ENCODE peak calls at places on chromosomes 12 and 14, in six cellular contexts. I, D, B, W, T and N are unnamed samples.
A peak's percentile ranks its signal among the peaks of the same experiment; 100 is the strongest.

GRCh38 chr12:132354211-132354981 is 25.0 kb upstream of the GALNT9 start:
- DNase-seq in T (no peak), I (no peak), B (no peak), W (no peak), D (no peak), N (no peak)

GRCh38 chr12:116916714-116917114 is 6.0 kb downstream of the FBXW8 start:
- DNase-seq in W (peak; percentile 78), I (peak; percentile 41), D (peak; percentile 32), B (peak; percentile 58), T (peak; percentile 36), N (peak; percentile 90)

GRCh38 chr14:93936926-93937325 is 9.8 kb downstream of the FAM181A start:
- DNase-seq in D (no peak), I (no peak), T (peak; percentile 6), W (no peak), B (no peak), N (no peak)

GRCh38 chr12:87025976-87026375 is 769.8 kb upstream of the MGAT4C start:
- DNase-seq in W (no peak), I (peak; percentile 0), B (no peak), D (no peak), T (no peak), N (peak; percentile 46)

GRCh38 chr12:81181701-81182100 is 103.8 kb downstream of the ACSS3 start:
- DNase-seq in T (no peak), B (no peak), W (no peak), I (no peak), D (no peak), N (peak; percentile 51)

GRCh38 chr12:93832126-93832525 is 155.0 kb downstream of the CRADD start:
- DNase-seq in W (no peak), T (no peak), B (no peak), I (no peak), D (no peak), N (no peak)

GRCh38 chr12:92929957-92930356 is 862 bp upstream of the EEA1 start:
- DNase-seq in B (no peak), I (no peak), D (no peak), W (no peak), T (no peak), N (no peak)

GRCh38 chr14:71348394-71348793 is 441.1 kb downstream of the PCNX1 start:
- DNase-seq in W (no peak), T (no peak), D (no peak), B (no peak), I (no peak), N (no peak)

GRCh38 chr14:64504897-64505771 is 564 bp downstream of the ZBTB1 start:
- DNase-seq in D (peak; percentile 93), B (peak; percentile 42), W (peak; percentile 78), T (peak; percentile 94), I (peak; percentile 45), N (peak; percentile 89)

DNA sequence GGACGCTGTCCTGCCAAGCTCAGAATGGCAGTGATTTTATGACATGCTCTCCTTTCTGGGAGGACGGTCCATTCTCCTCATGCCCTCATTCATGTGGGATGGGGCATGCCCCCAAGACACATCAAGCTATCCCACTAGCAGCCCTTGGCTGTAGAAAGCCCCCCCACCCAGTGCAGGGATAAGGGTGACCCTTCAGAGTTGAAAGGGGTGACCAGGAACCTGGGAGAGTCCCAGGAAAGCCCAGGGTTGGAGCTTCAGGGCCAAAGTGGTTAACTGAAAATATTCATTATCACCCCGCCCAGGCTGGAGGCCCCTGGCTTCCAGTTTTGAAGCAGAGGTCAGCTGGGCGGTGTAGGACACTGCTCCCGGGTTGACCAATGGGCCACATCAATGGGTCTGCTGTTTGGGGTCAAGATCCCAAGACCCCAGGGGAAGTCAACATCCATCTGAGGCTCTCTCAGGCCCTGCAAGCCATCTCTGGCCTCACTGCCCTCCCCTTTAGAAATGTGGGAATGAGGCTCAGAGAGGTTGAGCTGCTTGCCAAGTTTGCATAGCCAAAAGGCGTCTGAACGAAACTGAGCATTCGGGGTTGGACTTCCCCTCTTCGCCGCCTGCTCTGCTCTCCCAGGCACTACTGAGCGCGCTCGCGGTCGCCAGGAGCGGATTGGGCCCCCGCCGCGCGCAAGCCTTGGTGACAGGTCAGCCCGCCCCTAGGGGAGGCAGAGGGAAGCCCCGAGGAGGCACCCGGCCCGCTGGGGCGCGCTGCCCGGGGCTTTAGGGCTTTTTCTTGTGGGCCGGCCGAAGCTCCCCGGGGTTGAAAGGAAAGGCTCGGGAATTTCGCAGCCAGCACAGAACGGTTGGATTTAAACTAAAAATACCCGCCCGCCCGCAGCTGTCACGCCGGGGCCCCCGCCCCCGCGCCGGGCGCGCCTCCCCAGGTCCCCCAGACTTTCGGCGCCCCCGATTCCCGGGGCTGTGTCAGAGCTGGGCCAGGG is 630 bp downstream of the SYNE3 start:
- DNase-seq in W (peak; percentile 74), I (no peak), D (peak; percentile 88), B (no peak), T (peak; percentile 88), N (peak; percentile 54)
- TF ChIP-seq CTCF in W (no peak), I (peak; percentile 34), D (peak; percentile 71), B (peak; percentile 34), T (peak; percentile 18), N (peak; percentile 14)

GRCh38 chr12:68815928-68816800 is 8.2 kb downstream of the MDM2 start:
- DNase-seq in T (no peak), W (no peak), B (no peak), D (no peak), I (no peak), N (no peak)
- H3K4me3 ChIP-seq in T (no peak overlapping the region), W (no peak overlapping the region), B (no peak overlapping the region), D (no peak overlapping the region), I (no peak overlapping the region), N (no peak overlapping the region)

DNA sequence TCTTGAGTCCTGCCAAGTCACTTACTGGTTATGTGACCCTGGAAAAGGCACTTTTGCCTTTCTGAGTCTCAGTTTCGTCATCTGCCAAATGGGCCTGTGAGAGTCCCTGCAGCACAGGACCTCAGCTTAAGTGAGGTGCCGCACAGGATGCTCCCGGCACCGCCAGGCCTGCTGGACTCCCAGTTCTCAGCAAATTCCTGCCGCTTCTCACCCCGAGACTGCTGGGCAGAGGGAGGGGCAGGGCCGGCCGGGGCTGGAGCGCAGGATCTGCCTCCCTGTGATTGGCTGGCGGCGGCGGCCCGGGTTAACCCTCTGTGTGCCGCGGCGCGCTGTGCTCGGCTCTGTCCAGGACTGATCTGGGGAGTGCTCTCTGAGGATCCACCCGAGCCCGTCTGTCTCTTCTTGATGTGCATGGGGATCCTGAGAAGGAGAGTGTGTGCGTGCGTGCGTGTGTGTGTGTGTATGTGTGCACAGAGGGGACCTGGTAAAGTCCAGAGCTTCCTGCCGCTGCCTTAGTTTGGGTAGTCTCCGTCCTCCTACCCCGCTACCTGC is 8.6 kb downstream of the SETD1B start:
- DNase-seq in W (peak; percentile 92), B (no peak), I (no peak), D (peak; percentile 58), T (peak; percentile 85), N (peak; percentile 84)
- TF ChIP-seq CTCF in W (peak; percentile 39), B (no peak), I (no peak), D (no peak), T (peak; percentile 39), N (peak; percentile 18)

GRCh38 chr12:95439578-95440230 is 34.2 kb upstream of the METAP2 start:
- DNase-seq in B (no peak), T (no peak), I (no peak), W (no peak), D (peak; percentile 88), N (no peak)

GRCh38 chr12:95445884-95446482 is 28.0 kb upstream of the METAP2 start:
- DNase-seq in B (no peak), T (no peak), D (no peak), I (no peak), W (no peak), N (no peak)

GRCh38 chr12:95446511-95446910 is 27.4 kb upstream of the METAP2 start:
- DNase-seq in I (no peak), D (no peak), B (no peak), T (peak; percentile 55), W (no peak), N (peak; percentile 45)

GRCh38 chr12:95440401-95440800 is 33.6 kb upstream of the METAP2 start:
- DNase-seq in B (no peak), I (peak; percentile 5), D (peak; percentile 33), T (no peak), W (no peak), N (peak; percentile 34)

DNA sequence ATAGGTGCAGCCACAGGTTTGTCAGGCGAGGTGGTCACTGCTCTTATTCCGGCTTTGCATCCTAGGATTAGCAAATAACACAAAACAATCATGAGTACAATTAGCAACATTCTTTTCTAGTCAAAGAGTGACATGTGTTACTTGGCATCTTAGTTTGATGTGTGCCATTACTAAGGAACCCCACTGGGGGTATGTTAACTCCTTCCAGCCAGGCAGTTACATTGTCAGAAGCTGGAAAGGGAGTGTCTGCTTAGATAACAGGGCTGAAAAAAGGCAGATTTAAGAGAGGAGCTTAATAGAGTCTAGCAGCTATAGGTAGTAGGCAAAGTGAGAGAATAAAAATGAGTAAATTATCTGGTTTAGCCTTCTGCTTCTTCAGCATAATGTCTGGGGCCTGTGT is 30.5 kb upstream of the METAP2 start:
- DNase-seq in D (peak; percentile 18), T (no peak), W (no peak), B (no peak), I (no peak), N (no peak)
- H3K4me3 ChIP-seq in D (no peak overlapping the region), T (no peak overlapping the region), W (no peak overlapping the region), B (no peak overlapping the region), I (no peak overlapping the region), N (no peak overlapping the region)

GRCh38 chr12:76117067-76117691 is 32.7 kb upstream of the NAP1L1 start:
- DNase-seq in W (no peak), D (no peak), B (no peak), I (no peak), T (no peak), N (no peak)
- TF ChIP-seq CTCF in W (no peak), D (peak; percentile 31), B (no peak), I (no peak), T (no peak), N (no peak)

GRCh38 chr14:31421200-31421599 is 850 bp upstream of the HEATR5A start:
- DNase-seq in T (no peak), I (no peak), W (no peak), B (no peak), D (no peak), N (no peak)

GRCh38 chr14:31419179-31420012 is 954 bp downstream of the HEATR5A start:
- DNase-seq in T (no peak), D (no peak), I (peak; percentile 19), W (no peak), B (no peak), N (peak; percentile 59)

GRCh38 chr14:31420013-31420318 is 384 bp downstream of the HEATR5A start:
- DNase-seq in I (no peak), T (peak; percentile 73), B (no peak), D (peak; percentile 21), W (peak; percentile 53), N (no peak)

GRCh38 chr14:31420319-31421081 is at the start of gene HEATR5A:
- DNase-seq in B (peak; percentile 84), I (peak; percentile 90), D (peak; percentile 95), W (peak; percentile 78), T (peak; percentile 97), N (peak; percentile 98)

DNA sequence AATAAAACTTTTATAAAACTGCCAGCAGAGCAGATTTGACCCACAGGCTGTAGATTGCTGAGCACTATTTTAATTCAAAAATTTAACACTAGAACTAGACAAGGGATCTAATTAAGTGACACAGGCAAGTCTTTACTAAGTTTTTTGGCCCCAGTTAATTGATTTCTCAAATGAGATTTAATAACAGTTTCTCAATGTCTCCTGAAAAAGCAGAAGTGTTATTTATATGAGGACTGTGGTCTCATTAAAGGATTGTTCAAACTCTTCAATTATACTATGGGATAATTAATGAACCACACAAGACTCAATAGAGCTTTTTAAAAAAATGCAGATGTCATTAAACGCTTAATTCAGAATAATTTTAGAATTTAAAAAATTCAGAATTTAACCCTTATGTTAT is 1.9 kb downstream of the HEATR5A start:
- DNase-seq in I (no peak), B (no peak), D (no peak), W (no peak), T (no peak), N (no peak)
- H3K4me3 ChIP-seq in I (no peak overlapping the region), B (no peak overlapping the region), D (no peak overlapping the region), W (peak overlapping the region; percentile 95), T (peak overlapping the region; percentile 4), N (no peak overlapping the region)

GRCh38 chr12:121095544-121096198 is 37.0 kb upstream of the P2RX7 start:
- DNase-seq in D (peak; percentile 65), T (peak; percentile 75), B (no peak), W (peak; percentile 96), I (peak; percentile 24), N (peak; percentile 58)
- TF ChIP-seq CTCF in D (peak; percentile 81), T (peak; percentile 86), B (peak; percentile 85), W (peak; percentile 86), I (peak; percentile 83), N (peak; percentile 84)